ENCODE peak calls at places on chromosomes 3 and 15, in five cellular contexts. C is body of pancreas, G is lung, A is NB4, Q is transverse colon. E is an unnamed sample.

GRCh38 chr15:53710906-53711305 is 48.6 kb downstream of the WDR72 start:
- DNase-seq in Q (no peak), C (no peak), G (no peak), A (no peak), E (no peak)

GRCh38 chr15:46129145-46129544 is 494.3 kb downstream of the SQOR start:
- DNase-seq in G (no peak), Q (no peak), C (no peak), A (no peak), E (no peak)

GRCh38 chr3:14481018-14481645 is 59.0 kb downstream of the GRIP2 start:
- DNase-seq in G (no peak), A (no peak), Q (no peak), C (no peak), E (no peak)

GRCh38 chr3:71537211-71537611 is 46.3 kb downstream of the FOXP1 start:
- DNase-seq in Q (no peak), C (no peak), G (peak; percentile 50), A (no peak), E (no peak)

GRCh38 chr3:162770556-162770955 is 1273.9 kb downstream of the OTOL1 start:
- DNase-seq in Q (no peak), G (no peak), A (no peak), C (no peak), E (no peak)

GRCh38 chr15:65434201-65434600 is 11.5 kb upstream of the IGDCC4 start:
- DNase-seq in G (no peak), C (no peak), Q (no peak), A (no peak), E (no peak)

GRCh38 chr3:42421818-42422796 is 11.7 kb upstream of the LYZL4 start:
- DNase-seq in A (no peak), Q (no peak), C (no peak), G (no peak), E (no peak)

GRCh38 chr15:81297147-81297572 is 26.8 kb downstream of the STARD5 start:
- DNase-seq in G (no peak), A (no peak), Q (peak; percentile 8), C (no peak), E (no peak)

GRCh38 chr15:70293606-70294470 is 196.1 kb upstream of the TLE3 start:
- DNase-seq in A (no peak), G (no peak), C (no peak), Q (no peak), E (no peak)

GRCh38 chr3:165201964-165202363 is 5.8 kb upstream of the SLITRK3 start:
- DNase-seq in A (no peak), C (no peak), G (no peak), Q (no peak), E (no peak)

GRCh38 chr15:84818221-84819131 is 1.3 kb downstream of the ALPK3 start:
- DNase-seq in A (no peak), C (peak; percentile 83), G (no peak), Q (no peak), E (no peak)

GRCh38 chr15:48424076-48424475 is 92.8 kb downstream of the DUT start:
- DNase-seq in Q (no peak), C (no peak), G (no peak), A (peak; percentile 22), E (no peak)

GRCh38 chr3:127065561-127066270 is 82.8 kb downstream of the PLXNA1 start:
- DNase-seq in Q (no peak), A (no peak), G (no peak), C (no peak), E (no peak)

GRCh38 chr3:48039487-48040190 is 23.4 kb upstream of the MAP4 start:
- DNase-seq in C (no peak), A (peak; percentile 36), G (no peak), Q (no peak), E (no peak)

GRCh38 chr15:94346272-94346671 is 114.9 kb downstream of the MCTP2 start:
- DNase-seq in A (no peak), Q (no peak), G (no peak), C (no peak), E (no peak)

GRCh38 chr3:45143673-45144670 is 2.2 kb downstream of the CDCP1 start:
- DNase-seq in G (no peak), C (peak; percentile 40), Q (no peak), A (peak; percentile 36), E (no peak)

GRCh38 chr3:126442849-126443229 is 32.9 kb downstream of the ZXDC start:
- DNase-seq in A (no peak), C (no peak), G (no peak), Q (no peak), E (no peak)

GRCh38 chr3:161854232-161854771 is 357.7 kb downstream of the OTOL1 start:
- DNase-seq in C (peak; percentile 4), A (peak; percentile 50), Q (peak; percentile 45), G (no peak), E (peak; percentile 46)

GRCh38 chr3:82773207-82773606 is 1011.8 kb upstream of the GBE1 start:
- DNase-seq in C (no peak), G (no peak), A (no peak), Q (no peak), E (no peak)

GRCh38 chr15:34581043-34581365 is 2.4 kb downstream of the GOLGA8B start:
- DNase-seq in Q (no peak), C (no peak), G (no peak), A (no peak), E (no peak)

GRCh38 chr3:166446291-166446690 is 609.1 kb upstream of the BCHE start:
- DNase-seq in Q (no peak), C (no peak), G (no peak), A (no peak), E (no peak)

GRCh38 chr15:63362873-63363272 is 18.8 kb downstream of the CA12 start:
- DNase-seq in G (no peak), Q (no peak), C (no peak), A (no peak), E (no peak)

GRCh38 chr3:72938471-72939265 is 50.8 kb downstream of the GXYLT2 start:
- DNase-seq in Q (peak; percentile 28), G (peak; percentile 74), A (peak; percentile 67), C (peak; percentile 83), E (peak; percentile 27)

GRCh38 chr15:50358805-50359204 is 3.8 kb upstream of the GABPB1 start:
- DNase-seq in G (no peak), A (peak; percentile 71), Q (peak; percentile 16), C (no peak), E (no peak)

GRCh38 chr3:15332405-15333098 is at the start of gene SH3BP5:
- DNase-seq in A (peak; percentile 76), Q (peak; percentile 79), C (peak; percentile 65), G (peak; percentile 72), E (peak; percentile 71)

GRCh38 chr3:60240558-60240957 is 1010.7 kb downstream of the FHIT start:
- DNase-seq in A (no peak), G (no peak), C (no peak), Q (peak; percentile 15), E (no peak)

GRCh38 chr15:60679256-60679655 is 200.3 kb upstream of the ICE2 start:
- DNase-seq in G (no peak), A (no peak), Q (no peak), C (no peak), E (no peak)

GRCh38 chr15:70018646-70019600 is 78.8 kb downstream of the TLE3 start:
- DNase-seq in C (no peak), G (no peak), Q (peak; percentile 26), A (no peak), E (no peak)

GRCh38 chr3:122409392-122409791 is 6.5 kb downstream of the WDR5B start:
- DNase-seq in C (no peak), G (no peak), A (no peak), Q (no peak), E (no peak)

GRCh38 chr3:49140080-49140479 is 7.2 kb upstream of the LAMB2 start:
- DNase-seq in Q (no peak), A (no peak), C (no peak), G (no peak), E (no peak)

GRCh38 chr3:49470714-49471420 is 800 bp downstream of the DAG1 start:
- DNase-seq in C (no peak), G (no peak), Q (no peak), A (peak; percentile 25), E (no peak)

GRCh38 chr3:183158552-183159006 is 4.0 kb downstream of the LAMP3 start:
- DNase-seq in C (no peak), G (no peak), Q (no peak), A (peak; percentile 76), E (no peak)

DNA sequence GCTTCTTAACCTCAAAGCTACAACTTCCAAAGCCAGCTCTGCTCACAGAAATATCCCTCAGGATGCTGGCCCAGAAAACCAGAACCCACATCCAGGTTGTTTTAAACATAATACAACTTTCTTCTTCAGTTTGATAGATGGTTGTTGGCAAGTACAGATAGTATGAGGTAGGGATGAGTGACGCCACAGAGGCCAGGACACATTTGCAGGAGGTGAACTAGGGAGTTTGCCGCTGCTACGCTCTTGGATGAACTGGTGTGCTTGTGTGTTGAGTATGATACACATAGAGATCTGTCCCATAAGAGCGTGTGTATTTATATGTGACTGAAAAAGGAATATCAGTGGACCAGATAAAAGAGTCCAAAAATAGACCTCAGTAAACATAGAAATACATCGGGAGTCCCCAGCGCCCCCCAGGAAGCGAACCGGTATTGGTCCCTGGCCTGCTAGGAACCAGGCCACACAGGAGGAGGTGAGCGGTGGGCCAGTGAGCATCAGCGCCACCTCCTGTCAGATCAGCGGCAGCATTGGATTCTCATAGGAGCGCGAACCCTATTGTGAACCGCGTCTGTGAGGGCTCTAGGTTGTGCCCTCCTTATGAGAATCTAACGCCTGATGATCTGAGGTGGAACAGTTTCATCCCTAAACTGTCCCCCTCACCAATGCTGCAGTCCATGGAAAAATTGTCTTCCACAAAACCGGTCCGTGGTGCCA is 98.0 kb downstream of the LRRK1 start:
- DNase-seq in G (peak; percentile 21), Q (peak; percentile 5), A (peak; percentile 50), C (no peak), E (no peak)
- TF ChIP-seq CTCF in G (no peak), Q (no peak), A (peak; percentile 55), C (no peak), E (no peak)

GRCh38 chr15:36877796-36878744 is 222.3 kb downstream of the MEIS2 start:
- DNase-seq in A (peak; percentile 21), Q (no peak), C (no peak), G (no peak), E (no peak)
- H3K4me3 ChIP-seq in A (no peak overlapping the region), Q (no peak overlapping the region), C (no peak overlapping the region), G (no peak overlapping the region), E (no peak overlapping the region)

DNA sequence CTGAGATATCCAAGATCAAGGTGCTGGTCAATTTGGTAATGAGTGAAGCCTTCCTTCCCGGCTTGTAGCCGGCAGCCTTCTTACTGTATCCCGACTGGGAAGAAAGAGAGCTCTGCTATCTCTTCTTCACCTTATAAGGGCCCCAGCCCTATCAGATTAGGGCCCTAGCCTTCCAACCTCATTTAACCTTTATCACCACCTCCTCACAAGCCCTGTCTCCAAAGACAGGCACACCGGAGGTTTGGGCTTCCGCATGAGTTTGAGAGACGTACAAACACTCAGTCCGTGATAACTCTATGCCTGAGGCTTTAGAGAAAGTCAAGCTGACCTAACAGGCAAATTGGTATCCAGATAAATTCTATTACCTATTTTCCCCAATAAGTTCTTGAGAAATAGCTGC is 243.9 kb downstream of the OPA1 start:
- DNase-seq in A (no peak), G (no peak), C (no peak), Q (no peak), E (peak; percentile 2)
- TF ChIP-seq CTCF in A (no peak), G (no peak), C (no peak), Q (no peak), E (no peak)

GRCh38 chr15:80099246-80099645 is 39.8 kb downstream of the ZFAND6 start:
- DNase-seq in C (no peak), A (no peak), G (no peak), Q (no peak), E (no peak)
- H3K4me3 ChIP-seq in C (no peak overlapping the region), A (no peak overlapping the region), G (no peak overlapping the region), Q (no peak overlapping the region), E (no peak overlapping the region)

GRCh38 chr3:51379301-51379700 is 5.8 kb upstream of the MANF start:
- DNase-seq in Q (no peak), G (no peak), C (no peak), A (no peak), E (no peak)
- TF ChIP-seq CTCF in Q (no peak), G (no peak), C (no peak), A (no peak), E (no peak)

E was measured in mucosa of descending colon.